ENCODE peak calls at places on chromosome 7, in eight cellular contexts. C is foreskin fibroblast, D is heart right ventricle, Z is OCI-LY7, T is B cell, Y is cardiac muscle cell, P is fibroblast of mammary gland, E is nephron progenitor cell. I is an unnamed sample.
A peak's percentile ranks its signal among the peaks of the same experiment; 100 is the strongest.

GRCh38 chr7:29369909-29370488 is 175.4 kb downstream of the CHN2 start:
- DNase-seq in C (no peak), D (no peak), Z (no peak), T (no peak), Y (peak; percentile 8), P (no peak), E (no peak), I (no peak)

GRCh38 chr7:140646931-140647647 is 6.5 kb upstream of the DENND2A start:
- DNase-seq in C (peak; percentile 60), D (peak; percentile 31), Z (peak; percentile 74), T (peak; percentile 78), Y (peak; percentile 32), P (no peak), E (peak; percentile 56), I (peak; percentile 31)

GRCh38 chr7:91050677-91051076 is 213.6 kb upstream of the FZD1 start:
- DNase-seq in C (no peak), D (no peak), Z (no peak), T (peak; percentile 44), Y (no peak), P (peak; percentile 14), E (no peak), I (no peak)

GRCh38 chr7:91503934-91504575 is 239.8 kb downstream of the FZD1 start:
- DNase-seq in C (no peak), D (no peak), Z (no peak), T (no peak), Y (peak; percentile 66), P (peak; percentile 14), E (no peak), I (no peak)

GRCh38 chr7:121081327-121081936 is 92.9 kb downstream of the CPED1 start:
- DNase-seq in C (peak; percentile 87), D (no peak), Z (peak; percentile 51), T (no peak), Y (peak; percentile 83), P (peak; percentile 88), E (peak; percentile 4), I (no peak)

GRCh38 chr7:77933394-77933793 is 134.8 kb downstream of the PHTF2 start:
- DNase-seq in C (peak; percentile 41), D (no peak), Z (no peak), T (no peak), Y (peak; percentile 40), P (peak; percentile 54), E (no peak), I (no peak)

GRCh38 chr7:102912742-102913141 is at the start of gene LRRC17:
- DNase-seq in C (peak; percentile 93), D (no peak), Z (no peak), T (no peak), Y (peak; percentile 96), P (peak; percentile 89), E (peak; percentile 21), I (no peak)

GRCh38 chr7:151197932-151198331 is 10.9 kb upstream of the ASB10 start:
- DNase-seq in C (no peak), D (no peak), Z (no peak), T (no peak), Y (no peak), P (no peak), E (no peak), I (no peak)

GRCh38 chr7:75993689-75994387 is 557 bp downstream of the TMEM120A start:
- DNase-seq in C (peak; percentile 74), D (peak; percentile 79), Z (no peak), T (peak; percentile 71), Y (peak; percentile 78), P (peak; percentile 66), E (peak; percentile 63), I (peak; percentile 34)

GRCh38 chr7:21641546-21641945 is 98.7 kb downstream of the DNAH11 start:
- DNase-seq in C (no peak), D (no peak), Z (no peak), T (no peak), Y (no peak), P (no peak), E (no peak), I (no peak)

GRCh38 chr7:29243777-29244655 is 49.4 kb downstream of the CHN2 start:
- DNase-seq in C (no peak), D (no peak), Z (peak; percentile 9), T (no peak), Y (no peak), P (no peak), E (no peak), I (no peak)

GRCh38 chr7:151941009-151941408 is 15.2 kb upstream of the GALNTL5 start:
- DNase-seq in C (no peak), D (no peak), Z (no peak), T (no peak), Y (no peak), P (no peak), E (no peak), I (no peak)

GRCh38 chr7:17939670-17940301 is 508 bp downstream of the SNX13 start:
- DNase-seq in C (peak; percentile 64), D (peak; percentile 38), Z (peak; percentile 44), T (peak; percentile 51), Y (peak; percentile 30), P (peak; percentile 29), E (peak; percentile 49), I (peak; percentile 60)

GRCh38 chr7:45054442-45054841 is 34.3 kb downstream of the NACAD start:
- DNase-seq in C (no peak), D (no peak), Z (no peak), T (no peak), Y (no peak), P (no peak), E (no peak), I (no peak)

GRCh38 chr7:156179872-156180390 is 367.7 kb upstream of the SHH start:
- DNase-seq in C (no peak), D (no peak), Z (no peak), T (no peak), Y (no peak), P (no peak), E (no peak), I (no peak)

GRCh38 chr7:156184164-156184563 is 371.9 kb upstream of the SHH start:
- DNase-seq in C (no peak), D (no peak), Z (no peak), T (no peak), Y (no peak), P (no peak), E (no peak), I (no peak)

GRCh38 chr7:156180451-156181229 is 368.4 kb upstream of the SHH start:
- DNase-seq in C (no peak), D (no peak), Z (no peak), T (no peak), Y (no peak), P (no peak), E (no peak), I (no peak)

DNA sequence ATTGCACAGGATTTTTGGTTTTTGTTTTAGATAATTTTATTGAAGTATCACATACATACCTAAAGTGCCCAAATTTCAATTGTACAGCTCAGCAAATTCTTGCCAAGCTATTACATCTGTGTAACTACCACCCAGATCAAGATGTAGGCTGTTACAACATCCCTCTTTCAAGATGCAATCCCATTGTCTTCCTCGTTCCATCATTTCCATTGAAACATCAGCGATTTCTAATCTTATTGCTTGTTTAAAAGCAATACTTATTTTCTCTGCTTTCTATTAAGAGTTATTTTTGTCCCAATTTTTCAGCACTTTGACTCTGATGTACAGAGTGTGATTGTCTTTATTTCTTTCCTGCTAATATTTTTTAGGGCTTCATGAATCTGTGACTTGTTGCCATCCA is 372.8 kb upstream of the SHH start:
- DNase-seq in C (no peak), D (no peak), Z (no peak), T (no peak), Y (no peak), P (no peak), E (no peak), I (no peak)
- TF ChIP-seq CTCF in C (no peak), D (no peak), Z (no peak), T (no peak), Y (no peak), P (no peak), E (no peak), I (no peak)

DNA sequence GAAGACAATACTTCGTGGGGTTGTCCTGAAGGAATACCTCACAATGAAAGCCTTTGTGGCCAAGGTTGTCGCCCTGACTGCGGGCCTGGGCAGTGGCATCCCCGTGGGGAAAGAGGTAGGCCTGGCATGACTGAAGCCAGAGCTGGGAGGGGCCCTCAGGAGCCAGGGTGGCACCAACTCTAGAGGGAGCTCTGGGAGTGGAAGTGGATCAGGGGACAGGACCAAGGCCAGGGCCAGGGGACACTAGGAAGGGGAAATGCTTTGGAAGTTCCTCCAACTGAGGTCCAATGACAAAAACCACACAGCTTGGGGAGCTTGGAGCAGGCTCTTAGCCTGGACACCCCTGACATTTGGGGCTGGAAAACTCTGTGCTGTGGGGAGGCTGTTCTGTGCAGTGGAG is 5.8 kb downstream of the CLCN1 start:
- DNase-seq in C (peak; percentile 23), D (no peak), Z (no peak), T (no peak), Y (no peak), P (no peak), E (no peak), I (no peak)
- TF ChIP-seq CTCF in C (no peak), D (no peak), Z (no peak), T (no peak), Y (peak; percentile 9), P (no peak), E (no peak), I (no peak)

DNA sequence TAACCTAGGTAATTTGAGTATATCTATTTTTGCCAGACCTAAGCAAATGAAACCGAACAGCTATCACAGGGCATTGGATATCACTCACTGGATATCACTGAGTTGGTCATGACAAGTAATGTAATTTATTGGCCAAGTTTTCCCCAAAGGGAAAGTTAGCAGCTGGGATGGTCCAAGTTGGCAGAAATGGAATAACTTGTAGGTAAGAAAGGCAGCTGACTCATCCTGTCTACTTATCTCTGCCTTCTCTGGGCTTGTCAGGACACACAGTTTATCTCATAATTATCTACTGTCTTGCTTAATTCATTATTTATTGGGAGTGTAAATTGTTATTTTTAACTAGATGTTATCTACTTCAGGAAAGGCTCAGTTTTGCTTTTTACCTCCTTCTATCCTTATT is 502.0 kb upstream of the DPP6 start:
- DNase-seq in C (no peak), D (no peak), Z (no peak), T (no peak), Y (no peak), P (no peak), E (no peak), I (no peak)
- TF ChIP-seq CTCF in C (no peak), D (no peak), Z (no peak), T (no peak), Y (no peak), P (no peak), E (no peak), I (no peak)

DNA sequence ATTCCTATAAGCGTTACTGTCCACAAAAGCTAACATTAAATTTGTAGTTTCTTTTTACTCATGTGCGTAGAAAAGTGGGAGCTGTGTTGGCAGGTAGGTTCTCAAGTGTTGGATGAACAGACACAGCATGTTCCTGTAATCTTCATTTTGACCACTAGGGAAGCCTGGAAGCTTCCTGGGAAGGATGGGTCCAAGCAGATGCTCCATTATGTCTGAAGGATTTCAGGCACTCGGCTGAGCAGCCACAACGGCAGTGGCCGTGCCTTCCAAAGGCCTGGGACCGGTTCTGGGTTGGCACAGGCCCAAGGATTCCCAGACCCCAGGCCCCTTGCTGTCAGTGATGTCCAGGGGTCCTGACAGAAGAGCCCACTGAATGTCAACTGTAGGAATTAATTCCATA is 386.3 kb downstream of the TNS3 start:
- DNase-seq in C (no peak), D (no peak), Z (no peak), T (no peak), Y (no peak), P (peak; percentile 6), E (no peak), I (no peak)
- TF ChIP-seq CTCF in C (no peak), D (no peak), Z (peak; percentile 58), T (no peak), Y (peak; percentile 23), P (peak; percentile 30), E (peak; percentile 35), I (no peak)

I was measured in natural killer cell.